ENCODE peak calls at places on chromosome 10, in nine cellular contexts. Y is EL; J is activated naive CD8-positive, alpha-beta T cell treated with anti-CD3 and anti-CD28 coated beads, Interleukin-2, amount 50 U/mL, for 16 hours; W is colonic mucosa; G is AG09319; L is transverse colon; D is left cardiac atrium; A is hepatic stellate cell; Z is GM23338. I is an unnamed sample.

GRCh38 chr10:93598157-93598556 is 2.9 kb downstream of the RBP4 start:
- DNase-seq in Y (no peak), J (no peak), W (no peak), G (no peak), L (no peak), D (no peak), A (no peak), Z (no peak), I (no peak)

GRCh38 chr10:71877818-71878217 is 26.8 kb upstream of the PSAP start:
- DNase-seq in Y (no peak), J (no peak), W (no peak), G (no peak), L (no peak), D (no peak), A (no peak), Z (no peak), I (no peak)

GRCh38 chr10:93334901-93335312 is 147.2 kb downstream of the MYOF start:
- DNase-seq in Y (peak; percentile 76), J (no peak), W (no peak), G (peak; percentile 18), L (no peak), D (no peak), A (no peak), Z (peak; percentile 38), I (no peak)

GRCh38 chr10:35643151-35643975 is 1.3 kb upstream of the FZD8 start:
- DNase-seq in Y (peak; percentile 43), J (no peak), W (peak; percentile 60), G (no peak), L (peak; percentile 66), D (peak; percentile 88), A (peak; percentile 66), Z (peak; percentile 76), I (peak; percentile 83)

GRCh38 chr10:90846746-90847145 is 11.1 kb downstream of the HTR7 start:
- DNase-seq in Y (no peak), J (no peak), W (no peak), G (no peak), L (no peak), D (no peak), A (no peak), Z (no peak), I (no peak)

GRCh38 chr10:78405231-78405630 is 371.6 kb downstream of the RPS24 start:
- DNase-seq in Y (peak; percentile 24), J (no peak), W (no peak), G (no peak), L (no peak), D (no peak), A (no peak), Z (no peak), I (no peak)

GRCh38 chr10:114400091-114400490 is 4.2 kb downstream of the AFAP1L2 start:
- DNase-seq in Y (no peak), J (no peak), W (no peak), G (no peak), L (no peak), D (no peak), A (no peak), Z (no peak), I (no peak)

GRCh38 chr10:75708060-75708459 is 276.6 kb downstream of the LRMDA start:
- DNase-seq in Y (no peak), J (no peak), W (no peak), G (no peak), L (no peak), D (no peak), A (no peak), Z (no peak), I (no peak)

GRCh38 chr10:132464256-132465192 is 67.5 kb downstream of the PWWP2B start:
- DNase-seq in Y (no peak), J (no peak), W (peak; percentile 62), G (no peak), L (peak; percentile 68), D (peak; percentile 91), A (no peak), Z (no peak), I (peak; percentile 82)

GRCh38 chr10:119602241-119603095 is 5.7 kb upstream of the TIAL1 start:
- DNase-seq in Y (peak; percentile 46), J (no peak), W (peak; percentile 60), G (no peak), L (peak; percentile 37), D (no peak), A (peak; percentile 36), Z (peak; percentile 86), I (no peak)

GRCh38 chr10:50937230-50937907 is 51.9 kb upstream of the A1CF start:
- DNase-seq in Y (peak; percentile 32), J (no peak), W (peak; percentile 25), G (no peak), L (no peak), D (no peak), A (peak; percentile 16), Z (peak; percentile 71), I (no peak)